ENCODE peak calls at places on chromosomes 16 and 17, in eight cellular contexts. One of them, this sample, is unnamed.

GRCh38 chr17:80531400-80531799 is 13.2 kb upstream of the RPTOR start:
- DNase-seq in choroid plexus epithelial cell: no peak
- DNase-seq in iPS-NIHi11: no peak
- DNase-seq in OCI-M1: peak
- DNase-seq in NCI-H1105: no peak
- DNase-seq in GM03348: no peak
- DNase-seq in PC-9: no peak
- DNase-seq in NCI-H345: no peak
- DNase-seq in this sample: no peak

GRCh38 chr17:2871720-2872119 is 75.5 kb downstream of the RAP1GAP2 start:
- DNase-seq in choroid plexus epithelial cell: no peak
- DNase-seq in iPS-NIHi11: no peak
- DNase-seq in OCI-M1: no peak
- DNase-seq in NCI-H1105: no peak
- DNase-seq in GM03348: no peak
- DNase-seq in PC-9: no peak
- DNase-seq in NCI-H345: no peak
- DNase-seq in this sample: no peak

GRCh38 chr16:85593503-85594195 is 19.5 kb upstream of the GSE1 start:
- DNase-seq in choroid plexus epithelial cell: no peak
- DNase-seq in iPS-NIHi11: no peak
- DNase-seq in OCI-M1: peak
- DNase-seq in NCI-H1105: peak
- DNase-seq in GM03348: no peak
- DNase-seq in PC-9: no peak
- DNase-seq in NCI-H345: no peak
- DNase-seq in this sample: no peak

GRCh38 chr16:86975445-86975844 is 341.7 kb downstream of the C16orf95 start:
- DNase-seq in choroid plexus epithelial cell: peak
- DNase-seq in iPS-NIHi11: peak
- DNase-seq in OCI-M1: peak
- DNase-seq in NCI-H1105: no peak
- DNase-seq in GM03348: peak
- DNase-seq in PC-9: no peak
- DNase-seq in NCI-H345: no peak
- DNase-seq in this sample: no peak

GRCh38 chr17:5619088-5619740 is 34.9 kb upstream of the NLRP1 start:
- DNase-seq in choroid plexus epithelial cell: no peak
- DNase-seq in iPS-NIHi11: no peak
- DNase-seq in OCI-M1: peak
- DNase-seq in NCI-H1105: no peak
- DNase-seq in GM03348: no peak
- DNase-seq in PC-9: peak
- DNase-seq in NCI-H345: no peak
- DNase-seq in this sample: no peak

GRCh38 chr16:22358000-22358399 is 16.4 kb downstream of the CDR2 start:
- DNase-seq in choroid plexus epithelial cell: no peak
- DNase-seq in iPS-NIHi11: no peak
- DNase-seq in OCI-M1: no peak
- DNase-seq in NCI-H1105: no peak
- DNase-seq in GM03348: no peak
- DNase-seq in PC-9: no peak
- DNase-seq in NCI-H345: no peak
- DNase-seq in this sample: no peak

GRCh38 chr16:67786491-67786890 is 19.9 kb downstream of the RANBP10 start:
- DNase-seq in choroid plexus epithelial cell: no peak
- DNase-seq in iPS-NIHi11: no peak
- DNase-seq in OCI-M1: no peak
- DNase-seq in NCI-H1105: no peak
- DNase-seq in GM03348: no peak
- DNase-seq in PC-9: no peak
- DNase-seq in NCI-H345: no peak
- DNase-seq in this sample: no peak

GRCh38 chr17:46940692-46941404 is 17.9 kb downstream of the GOSR2 start:
- DNase-seq in choroid plexus epithelial cell: peak
- DNase-seq in iPS-NIHi11: peak
- DNase-seq in OCI-M1: peak
- DNase-seq in NCI-H1105: peak
- DNase-seq in GM03348: peak
- DNase-seq in PC-9: peak
- DNase-seq in NCI-H345: peak
- DNase-seq in this sample: peak

GRCh38 chr17:2485543-2485942 is 26.1 kb downstream of the METTL16 start:
- DNase-seq in choroid plexus epithelial cell: peak
- DNase-seq in iPS-NIHi11: no peak
- DNase-seq in OCI-M1: no peak
- DNase-seq in NCI-H1105: no peak
- DNase-seq in GM03348: peak
- DNase-seq in PC-9: peak
- DNase-seq in NCI-H345: no peak
- DNase-seq in this sample: no peak

GRCh38 chr17:41434313-41434895 is 6.4 kb downstream of the KRT38 start:
- DNase-seq in choroid plexus epithelial cell: peak
- DNase-seq in iPS-NIHi11: no peak
- DNase-seq in OCI-M1: no peak
- DNase-seq in NCI-H1105: no peak
- DNase-seq in GM03348: no peak
- DNase-seq in PC-9: no peak
- DNase-seq in NCI-H345: no peak
- DNase-seq in this sample: no peak

GRCh38 chr16:86951831-86952598 is 365.2 kb downstream of the C16orf95 start:
- DNase-seq in choroid plexus epithelial cell: peak
- DNase-seq in iPS-NIHi11: no peak
- DNase-seq in OCI-M1: peak
- DNase-seq in NCI-H1105: no peak
- DNase-seq in GM03348: peak
- DNase-seq in PC-9: no peak
- DNase-seq in NCI-H345: no peak
- DNase-seq in this sample: no peak

GRCh38 chr17:57993471-57994365 is 5.7 kb upstream of the VEZF1 start:
- DNase-seq in choroid plexus epithelial cell: peak
- DNase-seq in iPS-NIHi11: no peak
- DNase-seq in OCI-M1: peak
- DNase-seq in NCI-H1105: no peak
- DNase-seq in GM03348: no peak
- DNase-seq in PC-9: no peak
- DNase-seq in NCI-H345: peak
- DNase-seq in this sample: no peak

GRCh38 chr17:3920940-3921852 is 4.9 kb upstream of the P2RX1 start:
- DNase-seq in choroid plexus epithelial cell: peak
- DNase-seq in iPS-NIHi11: no peak
- DNase-seq in OCI-M1: no peak
- DNase-seq in NCI-H1105: no peak
- DNase-seq in GM03348: no peak
- DNase-seq in PC-9: no peak
- DNase-seq in NCI-H345: no peak
- DNase-seq in this sample: no peak

GRCh38 chr16:81779540-81780320 is 639 bp downstream of the PLCG2 start:
- DNase-seq in choroid plexus epithelial cell: no peak
- DNase-seq in iPS-NIHi11: peak
- DNase-seq in OCI-M1: peak
- DNase-seq in NCI-H1105: no peak
- DNase-seq in GM03348: no peak
- DNase-seq in PC-9: no peak
- DNase-seq in NCI-H345: no peak
- DNase-seq in this sample: no peak

GRCh38 chr16:2810651-2811050 is 6.4 kb upstream of the PRSS21 start:
- DNase-seq in choroid plexus epithelial cell: no peak
- DNase-seq in iPS-NIHi11: no peak
- DNase-seq in OCI-M1: no peak
- DNase-seq in NCI-H1105: no peak
- DNase-seq in GM03348: no peak
- DNase-seq in PC-9: no peak
- DNase-seq in NCI-H345: no peak
- DNase-seq in this sample: no peak

GRCh38 chr17:64133546-64134215 is 3.7 kb upstream of the ERN1 start:
- DNase-seq in choroid plexus epithelial cell: peak
- DNase-seq in iPS-NIHi11: peak
- DNase-seq in OCI-M1: peak
- DNase-seq in NCI-H1105: peak
- DNase-seq in GM03348: peak
- DNase-seq in PC-9: no peak
- DNase-seq in NCI-H345: peak
- DNase-seq in this sample: no peak

GRCh38 chr17:73420897-73421296 is 109.1 kb upstream of the CDC42EP4 start:
- DNase-seq in choroid plexus epithelial cell: peak
- DNase-seq in iPS-NIHi11: peak
- DNase-seq in OCI-M1: peak
- DNase-seq in NCI-H1105: no peak
- DNase-seq in GM03348: peak
- DNase-seq in PC-9: peak
- DNase-seq in NCI-H345: no peak
- DNase-seq in this sample: no peak

GRCh38 chr17:81189670-81190530 is 23.9 kb upstream of the AATK start:
- DNase-seq in choroid plexus epithelial cell: peak
- DNase-seq in iPS-NIHi11: peak
- DNase-seq in OCI-M1: no peak
- DNase-seq in NCI-H1105: no peak
- DNase-seq in GM03348: no peak
- DNase-seq in PC-9: no peak
- DNase-seq in NCI-H345: no peak
- DNase-seq in this sample: no peak

GRCh38 chr17:38465420-38466345 is 37.4 kb downstream of the ARHGAP23 start:
- DNase-seq in choroid plexus epithelial cell: no peak
- DNase-seq in iPS-NIHi11: peak
- DNase-seq in OCI-M1: no peak
- DNase-seq in NCI-H1105: no peak
- DNase-seq in GM03348: peak
- DNase-seq in PC-9: no peak
- DNase-seq in NCI-H345: no peak
- DNase-seq in this sample: no peak